ENCODE peak calls at places on chromosomes 6 and 20, in five cellular contexts. J is NCI-H1092 treated with DMSO at 0.1 percent for 48 hours, B is cardiac muscle cell, I is ureter, Q is neural crest cell. G is an unnamed sample.

GRCh38 chr6:44662461-44663121 is 275.1 kb downstream of the CDC5L start:
- DNase-seq in J (no peak), B (no peak), I (peak; percentile 48), Q (no peak), G (peak; percentile 24)

GRCh38 chr20:6635034-6635736 is 132.3 kb upstream of the BMP2 start:
- DNase-seq in J (no peak), B (no peak), I (no peak), Q (no peak), G (no peak)

GRCh38 chr20:33733654-33734576 is 2.1 kb downstream of the ZNF341 start:
- DNase-seq in J (no peak), B (no peak), I (no peak), Q (no peak), G (peak; percentile 82)

GRCh38 chr20:32365560-32365959 is 7.4 kb downstream of the ASXL1 start:
- DNase-seq in J (no peak), B (no peak), I (no peak), Q (no peak), G (no peak)

GRCh38 chr20:33812673-33813462 is 1.7 kb downstream of the CHMP4B start:
- DNase-seq in J (no peak), B (peak; percentile 49), I (no peak), Q (peak; percentile 32), G (no peak)

GRCh38 chr6:159941286-159942113 is 27.4 kb upstream of the IGF2R start:
- DNase-seq in J (peak; percentile 51), B (peak; percentile 29), I (no peak), Q (no peak), G (peak; percentile 11)

GRCh38 chr20:57071283-57071701 is 195.1 kb downstream of the BMP7 start:
- DNase-seq in J (no peak), B (peak; percentile 48), I (no peak), Q (no peak), G (no peak)

GRCh38 chr6:108562503-108562993 is 1.8 kb downstream of the FOXO3 start:
- DNase-seq in J (no peak), B (peak; percentile 72), I (peak; percentile 66), Q (peak; percentile 23), G (no peak)

GRCh38 chr20:6632187-6632586 is 135.3 kb upstream of the BMP2 start:
- DNase-seq in J (no peak), B (peak; percentile 23), I (no peak), Q (no peak), G (no peak)

G was measured in LoVo.